ENCODE peak calls at places on chromosomes 13 and 19, in ten cellular contexts. D is activated CD8-positive, alpha-beta memory T cell treated with anti-CD3 and anti-CD28 coated beads for 1 hour; G is GM23338; O is NCI-H1417; I is osteocyte; B is activated gamma-delta T cell treated with Interleukin-2 at 50 U/mL for 16 hours; X is WERI-Rb-1; J is SW 1271; E is stimulated activated CD4-positive, alpha-beta T cell treated with anti-CD3 and anti-CD28 coated beads, Interleukin-4, amount 100 ng/mL, for 48 hours; V is Ammon's horn. M is an unnamed sample.

GRCh38 chr13:107866666-107867623 is 348.4 kb downstream of the LIG4 start:
- DNase-seq in D (no peak), G (peak), O (peak), I (no peak), B (no peak), X (peak), J (no peak), E (no peak), V (peak), M (peak)

GRCh38 chr13:37360556-37360955 is 238.0 kb downstream of the POSTN start:
- DNase-seq in D (no peak), G (no peak), O (no peak), I (no peak), B (no peak), X (no peak), J (no peak), E (no peak), V (no peak), M (no peak)

GRCh38 chr13:37709318-37709717 is 110.8 kb upstream of the POSTN start:
- DNase-seq in D (no peak), G (no peak), O (no peak), I (no peak), B (no peak), X (no peak), J (no peak), E (no peak), V (no peak), M (no peak)

GRCh38 chr19:1455336-1456120 is 5.6 kb downstream of the APC2 start:
- DNase-seq in D (no peak), G (peak), O (peak), I (no peak), B (peak), X (peak), J (peak), E (peak), V (no peak), M (peak)

GRCh38 chr19:38693380-38694223 is 46.2 kb downstream of the ACTN4 start:
- DNase-seq in D (no peak), G (peak), O (no peak), I (no peak), B (peak), X (no peak), J (peak), E (no peak), V (peak), M (no peak)

GRCh38 chr19:2012941-2013682 is 2.4 kb downstream of the BTBD2 start:
- DNase-seq in D (no peak), G (no peak), O (no peak), I (no peak), B (no peak), X (no peak), J (no peak), E (no peak), V (no peak), M (no peak)

GRCh38 chr19:13382633-13382938 is 123.7 kb downstream of the CACNA1A start:
- DNase-seq in D (no peak), G (no peak), O (no peak), I (no peak), B (no peak), X (no peak), J (no peak), E (no peak), V (peak), M (no peak)

GRCh38 chr19:5436948-5437306 is 18.3 kb upstream of the ZNRF4 start:
- DNase-seq in D (no peak), G (peak), O (no peak), I (no peak), B (no peak), X (no peak), J (no peak), E (no peak), V (no peak), M (no peak)

GRCh38 chr13:20945952-20946383 is 43.4 kb upstream of the XPO4 start:
- DNase-seq in D (no peak), G (peak), O (no peak), I (no peak), B (no peak), X (no peak), J (no peak), E (no peak), V (no peak), M (no peak)

GRCh38 chr13:104773775-104774174 is 1707.6 kb upstream of the SLC10A2 start:
- DNase-seq in D (no peak), G (peak), O (peak), I (no peak), B (no peak), X (no peak), J (no peak), E (no peak), V (no peak), M (peak)

GRCh38 chr19:7905298-7905697 is 1.6 kb downstream of the MAP2K7 start:
- DNase-seq in D (no peak), G (no peak), O (no peak), I (no peak), B (no peak), X (no peak), J (no peak), E (no peak), V (no peak), M (no peak)

GRCh38 chr19:16036397-16036925 is 39.8 kb upstream of the TPM4 start:
- DNase-seq in D (no peak), G (no peak), O (no peak), I (no peak), B (no peak), X (no peak), J (no peak), E (no peak), V (no peak), M (no peak)

GRCh38 chr19:1470864-1471513 is 8.0 kb downstream of the C19orf25 start:
- DNase-seq in D (no peak), G (peak), O (peak), I (no peak), B (no peak), X (peak), J (no peak), E (no peak), V (no peak), M (peak)

GRCh38 chr19:7848779-7849457 is 18.9 kb downstream of the EVI5L start:
- DNase-seq in D (no peak), G (no peak), O (no peak), I (no peak), B (no peak), X (no peak), J (no peak), E (no peak), V (peak), M (no peak)

GRCh38 chr13:89153941-89154340 is 1482.8 kb downstream of the SLITRK5 start:
- DNase-seq in D (no peak), G (no peak), O (no peak), I (no peak), B (no peak), X (no peak), J (no peak), E (no peak), V (no peak), M (no peak)

M was measured in NCI-H82.